ENCODE peak calls at places on chromosomes 16 and 17, in six cellular contexts. S is H7, T is choroid plexus epithelial cell, U is colonic mucosa, F is foreskin fibroblast, R is suprapubic skin. I is an unnamed sample.

GRCh38 chr16:67959520-67959919 is 8.9 kb downstream of the SLC12A4 start:
- DNase-seq in S (no peak), T (peak; percentile 47), U (no peak), F (peak; percentile 46), R (peak; percentile 79), I (no peak)

GRCh38 chr17:45277992-45278391 is 16.1 kb upstream of the SPATA32 start:
- DNase-seq in S (no peak), T (peak; percentile 53), U (no peak), F (peak; percentile 28), R (no peak), I (no peak)

GRCh38 chr16:87570938-87571867 is 31.1 kb upstream of the JPH3 start:
- DNase-seq in S (peak; percentile 94), T (peak; percentile 65), U (peak; percentile 41), F (peak; percentile 48), R (no peak), I (no peak)

GRCh38 chr16:55171241-55171640 is 152.8 kb upstream of the IRX6 start:
- DNase-seq in S (peak; percentile 37), T (no peak), U (no peak), F (no peak), R (no peak), I (no peak)

GRCh38 chr16:3183445-3184139 is 4.4 kb upstream of the OR1F1 start:
- DNase-seq in S (peak; percentile 72), T (no peak), U (no peak), F (no peak), R (no peak), I (no peak)

GRCh38 chr16:67796099-67796718 is 10.2 kb downstream of the RANBP10 start:
- DNase-seq in S (no peak), T (no peak), U (no peak), F (no peak), R (no peak), I (no peak)

GRCh38 chr17:67441052-67441738 is 64.1 kb downstream of the PITPNC1 start:
- DNase-seq in S (no peak), T (peak; percentile 23), U (peak; percentile 34), F (peak; percentile 88), R (no peak), I (no peak)

GRCh38 chr16:69182730-69183416 is 4.1 kb upstream of the SNTB2 start:
- DNase-seq in S (no peak), T (no peak), U (no peak), F (no peak), R (no peak), I (no peak)

GRCh38 chr17:43517161-43517560 is 29.0 kb downstream of the ETV4 start:
- DNase-seq in S (no peak), T (peak; percentile 36), U (no peak), F (no peak), R (peak; percentile 16), I (no peak)

GRCh38 chr17:14329900-14330491 is 29.1 kb downstream of the HS3ST3B1 start:
- DNase-seq in S (no peak), T (no peak), U (no peak), F (no peak), R (no peak), I (no peak)

DNA sequence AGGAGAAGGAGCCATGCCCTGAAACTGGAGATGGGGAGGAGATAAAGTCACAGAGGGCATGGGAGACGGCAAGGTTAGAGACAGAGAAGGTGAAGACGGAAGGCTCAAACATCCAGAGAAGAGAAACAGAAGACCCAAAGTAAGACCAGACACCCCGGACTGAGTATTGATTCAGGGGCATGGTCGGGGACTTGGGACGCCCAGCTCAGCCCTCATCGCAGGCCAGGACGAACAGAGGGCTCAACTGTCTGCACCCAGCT is 1.1 kb downstream of the XYLT1 start:
- DNase-seq in S (no peak), T (no peak), U (no peak), F (no peak), R (no peak), I (no peak)
- H3K4me3 ChIP-seq in S (peak overlapping the region; percentile 61), T (peak overlapping the region; percentile 20), U (peak overlapping the region; percentile 91), F (peak overlapping the region; percentile 84), R (peak overlapping the region; percentile 73), I (peak overlapping the region; percentile 83)

GRCh38 chr16:21565816-21566669 is 33.3 kb upstream of the METTL9 start:
- DNase-seq in S (no peak), T (no peak), U (no peak), F (no peak), R (peak; percentile 37), I (no peak)
- H3K4me3 ChIP-seq in S (no peak overlapping the region), T (no peak overlapping the region), U (no peak overlapping the region), F (no peak overlapping the region), R (no peak overlapping the region), I (no peak overlapping the region)

DNA sequence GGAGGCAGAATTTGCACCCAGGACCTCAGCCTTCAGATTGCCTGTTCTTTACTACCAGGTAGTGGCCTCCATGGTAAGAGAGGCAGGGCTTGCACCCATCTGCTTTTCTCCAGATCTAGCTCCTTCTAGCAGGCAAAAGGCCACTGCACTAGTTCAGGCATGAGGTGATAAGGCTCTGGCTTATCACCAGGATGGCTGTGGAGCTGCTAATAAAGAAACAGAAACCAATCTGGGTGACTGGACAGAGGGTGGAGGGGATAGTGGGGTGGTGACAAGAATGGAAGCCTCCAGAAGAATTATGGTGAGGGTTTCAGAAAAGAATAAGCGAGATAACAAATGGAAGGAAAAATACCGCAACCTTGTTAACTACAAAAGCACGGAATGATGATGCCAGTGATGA is 15.5 kb upstream of the SUPT4H1 start:
- DNase-seq in S (no peak), T (no peak), U (no peak), F (no peak), R (no peak), I (no peak)
- H3K4me3 ChIP-seq in S (no peak overlapping the region), T (no peak overlapping the region), U (no peak overlapping the region), F (no peak overlapping the region), R (no peak overlapping the region), I (no peak overlapping the region)

DNA sequence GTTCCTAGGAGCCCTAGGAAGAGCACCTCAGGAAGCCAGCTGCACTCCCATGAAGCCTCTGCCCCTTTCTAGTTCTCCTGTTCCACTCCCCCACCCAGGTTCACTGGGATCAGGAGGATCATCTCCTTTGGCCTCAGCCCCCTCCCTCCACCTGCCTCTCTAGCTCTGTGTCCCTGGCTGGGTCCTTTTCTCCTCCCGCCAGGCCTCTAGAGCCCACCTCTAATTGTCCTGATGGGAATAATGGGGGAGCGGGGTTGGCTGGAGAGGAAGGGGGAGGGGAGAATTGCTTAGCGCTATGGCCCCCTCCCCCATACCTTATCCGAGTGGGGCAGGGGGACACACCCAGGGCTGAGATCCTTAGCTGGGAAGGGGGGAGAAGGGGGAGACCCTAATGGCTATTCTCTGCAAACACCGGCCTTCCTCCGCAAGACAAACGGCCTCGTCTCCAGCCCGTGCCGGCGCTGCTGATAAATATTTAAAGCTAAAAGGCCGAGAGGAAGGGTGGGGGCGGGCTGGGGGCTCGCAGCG is 999 bp downstream of the HOXB7 start:
- DNase-seq in S (no peak), T (no peak), U (no peak), F (no peak), R (no peak), I (no peak)
- H3K4me3 ChIP-seq in S (no peak overlapping the region), T (no peak overlapping the region), U (peak overlapping the region; percentile 57), F (peak overlapping the region; percentile 42), R (peak overlapping the region; percentile 88), I (peak overlapping the region; percentile 35)

GRCh38 chr16:9053006-9053601 is 38.3 kb upstream of the HAPSTR1 start:
- DNase-seq in S (peak; percentile 89), T (peak; percentile 89), U (peak; percentile 46), F (peak; percentile 67), R (no peak), I (peak; percentile 48)
- H3K4me3 ChIP-seq in S (peak overlapping the region; percentile 12), T (peak overlapping the region; percentile 33), U (no peak overlapping the region), F (no peak overlapping the region), R (no peak overlapping the region), I (no peak overlapping the region)

DNA sequence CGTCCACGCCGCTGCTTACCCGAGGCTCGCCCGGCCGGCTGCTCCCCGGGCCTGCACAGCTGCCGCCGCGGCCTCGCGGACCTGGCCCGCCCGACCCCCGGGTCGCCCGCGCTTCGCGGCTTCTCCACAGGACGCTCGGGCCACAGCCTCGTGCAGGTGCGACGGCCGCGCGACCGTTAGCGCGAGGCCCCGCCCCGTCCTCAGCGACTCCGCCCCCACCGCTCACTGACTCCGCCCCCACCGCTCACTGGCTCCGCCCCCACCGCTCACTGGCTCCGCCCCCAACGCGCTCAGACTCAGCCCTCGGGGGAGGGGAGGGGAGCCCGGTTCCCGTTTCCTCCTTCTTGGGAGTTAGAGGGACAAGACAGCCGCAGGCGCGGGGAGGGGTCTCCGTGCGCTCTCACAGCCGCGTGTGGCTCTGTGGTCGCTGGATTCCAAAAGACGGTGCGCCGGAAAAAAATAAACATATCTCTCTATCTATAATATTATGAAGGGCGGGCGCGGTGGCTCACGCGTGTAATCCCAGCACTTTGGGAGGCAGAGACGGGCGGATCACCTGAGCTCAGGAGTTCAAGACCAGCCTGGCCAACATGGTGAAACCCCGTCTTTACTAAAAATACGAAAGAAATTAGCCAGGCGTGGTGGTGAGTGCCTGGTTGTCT is at the start of gene MEIOB:
- DNase-seq in S (peak; percentile 95), T (peak; percentile 19), U (peak; percentile 63), F (no peak), R (peak; percentile 76), I (no peak)
- H3K4me3 ChIP-seq in S (peak within 1 kb of the TSS; percentile 43), T (peak within 1 kb of the TSS; percentile 14), U (no peak within 1 kb of the TSS), F (no peak within 1 kb of the TSS), R (peak within 1 kb of the TSS; percentile 33), I (peak within 1 kb of the TSS; percentile 1)

I was measured in dorsolateral prefrontal cortex.